ENCODE peak calls at places on chromosome 2, in five cellular contexts. One of them, this sample, is unnamed.

GRCh38 chr2:173446722-173447121 is 92.0 kb downstream of the CDCA7 start:
- DNase-seq in PC-3: peak; percentile 60
- DNase-seq in astrocyte of the hippocampus: no peak
- DNase-seq in neural progenitor cell: no peak
- DNase-seq in pancreas: no peak
- DNase-seq in this sample: no peak

GRCh38 chr2:63272560-63272959 is 221.9 kb downstream of the OTX1 start:
- DNase-seq in PC-3: no peak
- DNase-seq in astrocyte of the hippocampus: no peak
- DNase-seq in neural progenitor cell: no peak
- DNase-seq in pancreas: no peak
- DNase-seq in this sample: no peak

GRCh38 chr2:108455571-108455970 is 6.6 kb downstream of the GCC2 start:
- DNase-seq in PC-3: no peak
- DNase-seq in astrocyte of the hippocampus: no peak
- DNase-seq in neural progenitor cell: no peak
- DNase-seq in pancreas: no peak
- DNase-seq in this sample: no peak

GRCh38 chr2:32947484-32948143 is 861 bp downstream of the LTBP1 start:
- DNase-seq in PC-3: peak; percentile 64
- DNase-seq in astrocyte of the hippocampus: peak; percentile 76
- DNase-seq in neural progenitor cell: peak; percentile 85
- DNase-seq in pancreas: peak; percentile 77
- DNase-seq in this sample: no peak

GRCh38 chr2:15674637-15675455 is 83.2 kb downstream of the DDX1 start:
- DNase-seq in PC-3: peak; percentile 33
- DNase-seq in astrocyte of the hippocampus: peak; percentile 52
- DNase-seq in neural progenitor cell: no peak
- DNase-seq in pancreas: no peak
- DNase-seq in this sample: no peak

GRCh38 chr2:207768168-207768890 is 1.4 kb downstream of the FZD5 start:
- DNase-seq in PC-3: peak; percentile 59
- DNase-seq in astrocyte of the hippocampus: peak; percentile 72
- DNase-seq in neural progenitor cell: peak; percentile 76
- DNase-seq in pancreas: peak; percentile 86
- DNase-seq in this sample: peak; percentile 59

GRCh38 chr2:19120941-19121750 is 237.3 kb downstream of the OSR1 start:
- DNase-seq in PC-3: peak; percentile 96
- DNase-seq in astrocyte of the hippocampus: peak; percentile 56
- DNase-seq in neural progenitor cell: no peak
- DNase-seq in pancreas: no peak
- DNase-seq in this sample: peak; percentile 29

GRCh38 chr2:11008773-11009172 is 97.0 kb downstream of the KCNF1 start:
- DNase-seq in PC-3: no peak
- DNase-seq in astrocyte of the hippocampus: no peak
- DNase-seq in neural progenitor cell: no peak
- DNase-seq in pancreas: no peak
- DNase-seq in this sample: no peak

GRCh38 chr2:177254433-177255226 is 9.9 kb downstream of the NFE2L2 start:
- DNase-seq in PC-3: no peak
- DNase-seq in astrocyte of the hippocampus: no peak
- DNase-seq in neural progenitor cell: peak; percentile 86
- DNase-seq in pancreas: no peak
- DNase-seq in this sample: no peak